ENCODE peak calls at places on chromosomes 5 and 9, in nine cellular contexts. V is mesenchymal stem cell; E is fibroblast of lung; G is psoas muscle; W is naive thymus-derived CD4-positive, alpha-beta T cell; I is effector memory CD4-positive, alpha-beta T cell; H is cardiac muscle cell; L is stomach; M is mammary epithelial cell. K is an unnamed sample. For H3K9me3, the result is how much of the 10 kb centered on the place peaks cover.

GRCh38 chr9:78745331-78745730 is 448.4 kb downstream of the PSAT1 start:
- DNase-seq in V (no peak), E (no peak), G (no peak), W (no peak), I (no peak), H (no peak), L (no peak), M (no peak), K (no peak)

GRCh38 chr5:26227245-26227644 is 811.1 kb downstream of the CDH9 start:
- DNase-seq in V (no peak), E (no peak), G (no peak), W (no peak), I (no peak), H (no peak), L (no peak), M (no peak), K (no peak)

GRCh38 chr5:36928947-36929346 is 52.4 kb downstream of the NIPBL start:
- DNase-seq in V (peak), E (peak), G (no peak), W (no peak), I (no peak), H (no peak), L (no peak), M (peak), K (no peak)

GRCh38 chr5:181204561-181205401 is at the start of gene TRIM7:
- DNase-seq in V (peak), E (peak), G (peak), W (no peak), I (no peak), H (peak), L (peak), M (peak), K (no peak)

GRCh38 chr5:132086277-132086794 is 12.7 kb downstream of the CSF2 start:
- DNase-seq in V (peak), E (peak), G (peak), W (no peak), I (no peak), H (no peak), L (peak), M (peak), K (no peak)

GRCh38 chr5:179143446-179143845 is 83.3 kb downstream of the ZNF354C start:
- DNase-seq in V (peak), E (peak), G (no peak), W (no peak), I (no peak), H (peak), L (no peak), M (no peak), K (no peak)

GRCh38 chr9:124415102-124415851 is at the start of gene PSMB7:
- DNase-seq in V (peak), E (peak), G (peak), W (peak), I (peak), H (peak), L (peak), M (peak), K (peak)

GRCh38 chr5:10700516-10700915 is 60.5 kb downstream of the DAP start:
- DNase-seq in V (no peak), E (no peak), G (no peak), W (no peak), I (no peak), H (no peak), L (no peak), M (no peak), K (no peak)

GRCh38 chr5:32297181-32298055 is 15.3 kb downstream of the MTMR12 start:
- DNase-seq in V (peak), E (no peak), G (no peak), W (no peak), I (no peak), H (no peak), L (no peak), M (no peak), K (no peak)

GRCh38 chr5:140737486-140737885 is 37.2 kb downstream of the ZMAT2 start:
- DNase-seq in V (no peak), E (no peak), G (no peak), W (no peak), I (no peak), H (no peak), L (no peak), M (no peak), K (no peak)
- H3K9me3 ChIP-seq in V (under half), E (under half), G (under half), W (under half), I (under half), H (under half), L (under half), M (under half), K (under half)

DNA sequence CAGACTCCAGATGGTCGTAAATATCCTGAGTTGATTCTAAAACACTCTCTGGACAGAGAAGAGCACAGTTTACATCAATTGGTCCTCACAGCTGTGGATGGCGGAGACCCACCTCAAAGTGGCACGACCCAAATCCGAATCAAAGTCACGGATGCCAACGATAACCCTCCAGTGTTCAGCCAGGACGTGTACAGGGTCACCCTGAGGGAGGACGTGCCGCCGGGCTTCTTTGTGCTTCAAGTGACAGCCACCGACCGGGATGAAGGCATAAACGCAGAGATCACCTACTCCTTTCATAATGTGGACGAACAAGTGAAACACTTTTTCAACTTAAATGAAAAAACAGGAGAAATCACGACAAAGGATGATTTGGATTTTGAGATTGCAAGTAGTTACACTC is 891 bp downstream of the PCDHGB2 start:
- DNase-seq in V (no peak), E (no peak), G (no peak), W (no peak), I (no peak), H (no peak), L (no peak), M (no peak), K (no peak)
- H3K9me3 ChIP-seq in V (half or more), E (under half), G (under half), W (under half), I (under half), H (under half), L (half or more), M (under half), K (under half)

DNA sequence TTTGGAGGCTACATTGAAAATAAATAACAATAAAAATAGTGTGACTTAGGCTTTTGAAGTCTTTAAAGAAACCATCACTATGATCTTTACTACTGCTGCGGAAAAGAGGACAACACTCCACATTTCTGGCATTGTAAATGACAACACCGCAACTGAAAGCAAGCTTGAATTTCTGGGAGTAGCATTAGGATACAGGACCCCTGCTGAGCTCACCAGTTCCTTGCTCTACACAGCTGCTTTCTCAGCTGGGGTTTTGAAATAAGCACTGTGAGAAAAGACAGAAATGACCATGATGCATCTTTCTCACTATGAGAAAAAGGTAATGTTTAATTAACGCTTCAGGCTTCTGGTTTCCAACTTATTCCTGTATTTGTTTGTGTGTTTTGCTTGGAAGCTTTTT is 168.0 kb downstream of the TAF11L14 start:
- DNase-seq in V (no peak), E (no peak), G (no peak), W (no peak), I (no peak), H (no peak), L (no peak), M (no peak), K (no peak)
- H3K9me3 ChIP-seq in V (under half), E (under half), G (under half), W (under half), I (under half), H (under half), L (under half), M (under half), K (under half)

DNA sequence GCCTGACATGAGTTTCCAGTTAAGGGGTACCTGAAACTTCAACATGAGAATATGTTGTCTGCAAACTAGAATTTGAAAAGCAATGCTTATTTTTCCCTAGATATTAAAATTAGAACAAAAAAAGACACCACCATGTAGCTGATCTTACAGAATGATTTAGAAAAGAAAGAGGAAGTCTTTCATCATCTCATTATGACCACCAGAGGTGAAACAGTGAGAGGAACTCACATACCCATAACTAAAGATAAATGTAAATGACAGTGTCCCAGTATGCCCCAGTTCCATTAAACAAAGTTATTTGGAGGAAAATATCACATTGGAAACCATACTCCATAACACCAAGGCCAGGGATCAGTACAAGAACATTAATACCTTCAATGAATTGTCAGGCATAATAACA is 6.9 kb downstream of the TAF7 start:
- DNase-seq in V (no peak), E (no peak), G (no peak), W (no peak), I (no peak), H (no peak), L (no peak), M (no peak), K (no peak)
- H3K9me3 ChIP-seq in V (half or more), E (under half), G (half or more), W (under half), I (under half), H (under half), L (half or more), M (under half), K (under half)

DNA sequence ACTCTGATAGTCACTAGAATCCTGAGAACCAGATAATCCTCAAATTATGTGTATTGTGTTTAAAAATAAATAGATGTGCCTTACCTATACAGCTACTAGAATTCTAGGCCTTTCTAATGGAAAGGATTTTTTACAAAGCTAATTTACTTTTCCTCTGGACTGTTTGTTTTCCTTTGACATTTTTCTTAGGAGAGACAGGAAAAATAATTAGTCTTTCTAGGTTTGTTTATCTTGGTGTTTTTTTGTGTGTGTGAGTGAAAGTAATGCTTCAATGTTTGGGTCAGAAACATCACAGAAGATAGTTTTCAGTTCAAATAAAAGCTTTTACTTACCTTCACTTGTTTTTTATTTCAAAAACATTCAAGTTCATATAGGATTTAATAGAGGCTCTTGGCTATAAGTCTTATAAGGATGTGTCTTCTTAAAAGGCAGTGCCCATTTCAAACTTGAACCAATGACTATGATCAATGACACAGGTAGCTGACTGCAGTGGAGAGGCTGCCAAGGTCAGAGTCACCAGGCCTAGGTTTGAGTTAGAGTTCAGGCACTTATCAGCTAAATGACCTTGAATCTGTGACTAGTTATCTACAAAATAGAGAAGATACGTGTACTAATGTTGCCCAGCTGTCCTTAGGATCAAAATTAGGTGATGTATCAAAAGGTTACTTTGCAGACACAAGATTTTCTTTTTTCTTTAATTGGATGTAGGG is 92.8 kb downstream of the SNCAIP start:
- DNase-seq in V (no peak), E (no peak), G (no peak), W (no peak), I (no peak), H (no peak), L (no peak), M (no peak), K (no peak)
- H3K9me3 ChIP-seq in V (under half), E (under half), G (under half), W (under half), I (under half), H (under half), L (under half), M (under half), K (under half)

DNA sequence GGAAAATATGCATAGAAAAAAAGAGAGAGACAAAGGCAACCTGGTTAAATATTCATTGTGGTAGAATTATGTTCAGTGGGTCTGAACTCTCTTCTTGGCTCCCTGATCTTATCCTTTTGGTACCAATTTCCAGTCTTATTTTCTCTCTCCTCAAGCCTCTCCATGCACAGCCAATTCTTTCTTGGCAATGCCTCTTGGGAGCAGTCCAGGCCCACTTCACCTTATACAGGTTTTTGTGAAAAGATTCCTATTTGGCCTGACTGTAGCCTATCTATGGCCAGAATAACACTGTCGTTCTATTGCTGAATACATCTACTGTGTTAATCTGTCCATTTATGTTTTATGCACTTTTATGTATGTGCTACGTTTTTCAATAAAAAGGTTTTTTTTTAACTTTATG is 2.7 kb downstream of the ELOVL7 start:
- DNase-seq in V (no peak), E (no peak), G (no peak), W (no peak), I (no peak), H (no peak), L (no peak), M (no peak), K (no peak)
- H3K9me3 ChIP-seq in V (under half), E (under half), G (under half), W (under half), I (under half), H (under half), L (under half), M (under half), K (under half)

DNA sequence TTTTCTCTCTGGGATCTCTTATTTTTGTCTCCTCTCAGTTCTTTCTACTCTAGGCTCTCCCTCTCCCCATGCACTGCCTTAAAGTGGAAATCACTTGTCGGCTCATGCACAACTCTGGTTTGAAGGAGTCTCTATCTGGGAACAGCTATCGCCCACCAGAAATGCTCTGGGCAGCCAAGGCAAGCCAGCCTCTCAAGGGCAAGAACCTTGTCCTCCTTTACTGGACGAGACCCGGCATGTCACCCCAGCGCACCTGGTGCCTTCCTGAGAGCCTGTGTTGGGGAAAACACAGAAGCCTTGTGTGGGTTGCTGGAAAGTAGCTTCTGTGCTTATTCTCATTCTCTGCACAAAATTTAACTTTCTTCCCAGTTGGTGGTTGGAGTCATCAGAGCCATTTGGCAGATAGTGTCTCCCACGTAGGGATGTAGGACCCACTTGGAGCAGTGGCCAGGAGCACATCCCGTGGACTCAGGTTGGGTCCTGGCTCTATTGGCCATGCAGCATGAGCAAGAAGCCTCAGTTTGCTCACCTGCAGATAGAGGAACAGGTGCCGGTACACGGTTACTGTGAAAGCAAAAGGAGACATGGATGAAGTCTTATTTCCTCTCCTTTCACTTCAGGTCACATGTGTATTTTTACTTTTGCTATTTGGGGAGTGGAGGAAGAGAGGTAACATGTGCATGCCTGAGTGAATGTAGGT is 165.3 kb downstream of the IRX2 start:
- DNase-seq in V (no peak), E (no peak), G (no peak), W (no peak), I (no peak), H (no peak), L (no peak), M (no peak), K (no peak)
- H3K9me3 ChIP-seq in V (under half), E (under half), G (under half), W (under half), I (under half), H (under half), L (under half), M (under half), K (under half)